ENCODE peak calls at places on chromosome 7, in six cellular contexts. Q, I, H, O, G and Z are unnamed samples.

GRCh38 chr7:35749548-35749947 is 51.3 kb upstream of the SEPTIN7 start:
- DNase-seq in Q (peak), I (no peak), H (no peak), O (no peak), G (peak), Z (peak)

GRCh38 chr7:30896783-30897617 is 14.7 kb upstream of the AQP1 start:
- DNase-seq in Q (no peak), I (no peak), H (no peak), O (no peak), G (no peak), Z (peak)

GRCh38 chr7:48246073-48246472 is 74.8 kb downstream of the ABCA13 start:
- DNase-seq in Q (peak), I (no peak), H (no peak), O (no peak), G (no peak), Z (no peak)

GRCh38 chr7:130994378-130995115 is 260.5 kb upstream of the KLF14 start:
- DNase-seq in Q (no peak), I (no peak), H (no peak), O (no peak), G (no peak), Z (no peak)

GRCh38 chr7:55975944-55976633 is 11.7 kb downstream of the NIPSNAP2 start:
- DNase-seq in Q (no peak), I (no peak), H (no peak), O (no peak), G (no peak), Z (no peak)

GRCh38 chr7:460374-461117 is 59.1 kb downstream of the PDGFA start:
- DNase-seq in Q (peak), I (peak), H (peak), O (no peak), G (peak), Z (no peak)

GRCh38 chr7:26440993-26441636 is 149.5 kb downstream of the SNX10 start:
- DNase-seq in Q (no peak), I (peak), H (no peak), O (peak), G (no peak), Z (no peak)

GRCh38 chr7:155052982-155053381 is 17.1 kb upstream of the HTR5A start:
- DNase-seq in Q (no peak), I (no peak), H (no peak), O (no peak), G (no peak), Z (peak)

GRCh38 chr7:94440460-94441039 is 45.9 kb downstream of the COL1A2 start:
- DNase-seq in Q (peak), I (no peak), H (no peak), O (no peak), G (no peak), Z (no peak)

GRCh38 chr7:131945313-131945831 is 388.9 kb upstream of the PODXL start:
- DNase-seq in Q (peak), I (peak), H (peak), O (peak), G (peak), Z (peak)

GRCh38 chr7:27840314-27840713 is 100.4 kb downstream of the TAX1BP1 start:
- DNase-seq in Q (no peak), I (no peak), H (no peak), O (no peak), G (no peak), Z (no peak)

GRCh38 chr7:42263971-42264370 is 27.0 kb upstream of the GLI3 start:
- DNase-seq in Q (no peak), I (no peak), H (no peak), O (no peak), G (no peak), Z (no peak)

GRCh38 chr7:55557666-55558188 is 14.6 kb downstream of the VOPP1 start:
- DNase-seq in Q (no peak), I (peak), H (no peak), O (no peak), G (no peak), Z (no peak)

GRCh38 chr7:76397409-76398183 is 11.9 kb downstream of the SSC4D start:
- DNase-seq in Q (peak), I (peak), H (peak), O (no peak), G (no peak), Z (peak)

GRCh38 chr7:47331179-47331565 is 250.7 kb downstream of the TNS3 start:
- DNase-seq in Q (no peak), I (no peak), H (no peak), O (no peak), G (no peak), Z (no peak)

GRCh38 chr7:107661081-107661864 is 645 bp downstream of the SLC26A4 start:
- DNase-seq in Q (peak), I (peak), H (peak), O (peak), G (peak), Z (peak)

DNA sequence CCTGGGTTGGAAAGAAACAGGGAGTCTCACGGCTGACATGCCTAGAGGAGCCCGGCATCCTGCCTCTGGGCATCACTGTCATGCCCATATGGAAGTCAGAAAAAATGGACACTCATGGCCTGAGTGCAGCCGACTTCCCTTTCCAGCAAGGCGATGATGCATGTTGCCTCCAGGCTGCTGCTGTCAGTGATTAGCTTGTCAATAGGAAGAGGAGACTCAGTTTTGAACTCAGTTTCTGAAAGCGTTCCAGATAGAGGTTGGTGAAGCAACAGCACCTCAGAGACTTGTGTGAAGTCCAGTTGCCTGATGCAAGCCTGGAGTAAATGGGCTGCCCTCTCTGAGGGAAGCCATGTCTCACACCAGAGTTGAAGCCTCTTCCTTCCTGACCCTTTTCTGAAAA is 148.4 kb downstream of the TPST1 start:
- DNase-seq in Q (peak), I (no peak), H (no peak), O (no peak), G (no peak), Z (peak)
- H3K14ac ChIP-seq in Q (peak), I (no peak), H (no peak), O (no peak), G (no peak), Z (no peak)

DNA sequence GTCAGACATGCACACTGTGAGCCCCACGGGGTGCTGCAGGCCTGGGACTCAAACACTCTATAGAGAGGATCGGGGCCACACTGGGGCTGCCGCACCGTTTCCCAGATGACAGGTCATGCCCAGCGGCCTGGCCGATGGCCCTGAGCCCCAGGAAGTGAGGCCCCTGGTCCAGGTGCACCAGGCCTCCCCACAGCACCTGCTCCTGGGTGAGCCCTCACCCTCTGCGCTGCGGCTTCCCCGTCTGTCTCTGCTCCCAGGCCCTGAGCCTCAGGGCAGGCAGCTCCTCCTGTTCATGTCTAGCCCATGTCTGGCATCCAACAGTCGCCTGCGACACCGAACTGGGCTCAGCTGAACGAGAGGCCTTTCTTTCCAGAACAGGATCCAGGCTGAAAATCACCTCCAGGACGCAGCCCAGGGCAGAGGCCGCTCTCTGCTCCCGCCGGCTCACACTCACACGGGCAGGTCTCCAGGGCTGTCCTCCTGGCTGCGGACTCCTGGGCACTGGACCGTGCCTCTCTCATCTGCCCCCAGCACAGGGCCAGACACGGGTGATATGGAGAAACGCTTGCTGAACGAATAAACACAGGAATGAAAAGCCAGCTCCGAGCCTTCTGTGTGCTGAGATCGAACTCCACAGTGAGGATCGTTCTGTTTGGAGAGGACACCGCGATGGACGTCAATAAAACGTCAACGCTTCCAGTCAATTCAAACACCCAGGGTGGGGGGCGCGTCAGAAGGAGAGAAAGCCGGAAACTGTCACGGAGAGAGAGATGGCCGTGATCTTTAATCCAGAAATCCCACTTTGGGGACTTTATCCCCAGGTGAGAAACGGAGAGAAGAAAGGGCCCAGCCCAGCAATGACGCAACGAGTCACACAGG is 202.4 kb downstream of the ELFN1 start:
- DNase-seq in Q (no peak), I (no peak), H (no peak), O (no peak), G (no peak), Z (no peak)
- H3K14ac ChIP-seq in Q (no peak), I (no peak), H (no peak), O (no peak), G (no peak), Z (no peak)

DNA sequence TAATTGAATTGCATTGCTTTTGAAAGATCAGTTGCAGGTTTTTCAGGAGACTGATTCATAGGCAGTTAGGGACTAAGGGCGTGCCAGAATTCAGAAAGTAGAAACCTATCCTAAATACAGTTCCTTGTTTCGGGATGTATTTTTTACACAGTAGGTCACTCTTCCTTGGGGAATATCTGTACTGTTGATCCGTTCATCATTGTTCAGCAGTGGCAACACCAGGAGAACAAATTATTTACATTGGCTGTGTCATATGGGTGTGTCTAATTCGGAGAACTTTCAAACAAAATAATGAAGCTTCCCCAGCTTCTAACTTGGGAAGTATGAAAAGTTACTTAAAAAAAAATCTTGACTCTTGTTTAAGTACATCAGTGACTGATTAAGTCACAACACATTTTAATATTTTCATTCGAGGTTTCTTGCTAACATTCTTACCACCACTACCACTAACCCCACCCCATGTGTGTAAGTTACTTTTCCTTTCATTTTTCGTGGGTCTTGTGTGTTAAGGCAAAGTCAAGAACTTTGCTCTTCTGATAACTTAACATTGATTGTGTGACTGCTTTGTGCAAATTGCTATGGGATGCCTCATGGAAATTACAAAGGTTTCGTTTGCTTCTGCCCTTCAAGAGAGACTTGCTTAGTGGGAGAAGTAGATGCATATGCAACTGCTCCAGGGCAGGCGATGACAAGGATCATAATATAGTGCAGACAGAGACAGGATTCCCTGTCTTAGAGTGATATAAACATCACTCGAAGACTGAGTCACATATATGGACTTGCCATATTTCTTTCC is 43.8 kb upstream of the RPA3 start:
- DNase-seq in Q (peak), I (no peak), H (no peak), O (no peak), G (peak), Z (no peak)
- H3K14ac ChIP-seq in Q (peak), I (no peak), H (no peak), O (no peak), G (no peak), Z (no peak)

GRCh38 chr7:2476776-2477446 is 713 bp upstream of the GRIFIN start:
- DNase-seq in Q (no peak), I (no peak), H (no peak), O (no peak), G (no peak), Z (no peak)

GRCh38 chr7:2478800-2479199 is 2.6 kb upstream of the GRIFIN start:
- DNase-seq in Q (no peak), I (peak), H (no peak), O (no peak), G (no peak), Z (no peak)

GRCh38 chr7:2479276-2480070 is 3.3 kb upstream of the GRIFIN start:
- DNase-seq in Q (no peak), I (no peak), H (no peak), O (no peak), G (no peak), Z (no peak)

GRCh38 chr7:2477447-2478386 is 1.5 kb upstream of the GRIFIN start:
- DNase-seq in Q (peak), I (peak), H (peak), O (no peak), G (peak), Z (no peak)

DNA sequence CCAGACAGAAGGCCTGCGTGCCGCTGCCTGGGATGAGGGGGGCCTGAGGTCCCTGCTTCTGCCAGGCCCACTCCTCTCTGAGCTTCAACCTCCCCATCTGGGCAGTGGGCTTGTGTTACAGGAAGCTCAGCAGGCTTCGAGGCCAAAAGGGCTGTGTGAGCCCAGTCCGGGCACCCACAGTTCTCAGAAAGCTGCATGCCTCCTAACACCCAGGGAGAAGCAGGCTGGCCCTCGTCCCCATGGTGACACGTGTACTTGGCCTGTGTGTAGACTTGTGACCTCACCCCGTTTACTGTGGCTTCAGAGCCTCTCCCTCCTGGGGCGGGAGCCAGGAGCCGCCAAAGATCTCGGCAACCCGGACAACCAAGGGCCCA is 2.2 kb upstream of the GRIFIN start:
- DNase-seq in Q (no peak), I (peak), H (no peak), O (no peak), G (no peak), Z (no peak)
- H3K14ac ChIP-seq in Q (no peak), I (no peak), H (no peak), O (peak), G (peak), Z (no peak)